ENCODE peak calls at places on chromosome 15, in six cellular contexts. O is neuronal stem cell, J is IMR-90, A is H1, W is H9, U is mesendoderm. P is an unnamed sample.

GRCh38 chr15:71115567-71116351 is 488 bp downstream of the THSD4 start:
- DNase-seq in U (peak), A (no peak), O (no peak), J (peak), W (peak), P (peak)

GRCh38 chr15:98648654-98649537 is 557 bp downstream of the IGF1R start:
- DNase-seq in W (no peak), J (peak), U (peak), A (no peak), O (peak), P (peak)

GRCh38 chr15:27725733-27726132 is 373.4 kb downstream of the OCA2 start:
- DNase-seq in W (no peak), U (no peak), J (no peak), O (no peak), A (no peak), P (no peak)

GRCh38 chr15:93035953-93036810 is 52.8 kb downstream of the RGMA start:
- DNase-seq in W (peak), O (no peak), U (peak), J (peak), A (no peak), P (peak)

GRCh38 chr15:23912191-23912590 is 225.1 kb upstream of the NDN start:
- DNase-seq in W (peak), U (peak), A (peak), O (peak), J (no peak), P (no peak)

GRCh38 chr15:27844018-27844666 is 255.0 kb downstream of the OCA2 start:
- DNase-seq in U (no peak), W (no peak), O (no peak), J (peak), A (no peak), P (peak)

GRCh38 chr15:92510163-92510882 is 116.6 kb downstream of the ST8SIA2 start:
- DNase-seq in J (no peak), U (peak), O (peak), W (peak), A (peak), P (no peak)

GRCh38 chr15:99708563-99708962 is 24.7 kb downstream of the LYSMD4 start:
- DNase-seq in U (peak), W (no peak), A (no peak), O (no peak), J (peak), P (peak)

GRCh38 chr15:56964182-56964581 is 45.7 kb downstream of the TCF12 start:
- DNase-seq in J (peak), W (no peak), O (no peak), A (no peak), U (peak), P (peak)

GRCh38 chr15:64288577-64288976 is 67.4 kb downstream of the CSNK1G1 start:
- DNase-seq in O (no peak), U (no peak), J (peak), W (no peak), A (no peak), P (peak)

GRCh38 chr15:34038404-34039179 is 412 bp downstream of the AVEN start:
- DNase-seq in W (peak), J (peak), O (peak), A (no peak), U (peak), P (peak)

GRCh38 chr15:64117759-64118487 is 22.1 kb downstream of the SNX1 start:
- DNase-seq in O (no peak), U (no peak), J (no peak), A (no peak), W (no peak), P (no peak)

GRCh38 chr15:99909914-99910313 is 176.7 kb upstream of the LYSMD4 start:
- DNase-seq in A (no peak), O (no peak), U (peak), W (peak), J (no peak), P (no peak)

GRCh38 chr15:75033809-75034208 is 10.4 kb downstream of the PPCDC start:
- DNase-seq in J (no peak), U (peak), W (no peak), O (no peak), A (no peak), P (no peak)

GRCh38 chr15:75038948-75039533 is 15.7 kb downstream of the PPCDC start:
- DNase-seq in O (no peak), A (no peak), U (no peak), W (no peak), J (no peak), P (no peak)

GRCh38 chr15:75036269-75036668 is 12.9 kb downstream of the PPCDC start:
- DNase-seq in J (no peak), O (no peak), A (peak), U (peak), W (peak), P (peak)

GRCh38 chr15:75034615-75035014 is 11.2 kb downstream of the PPCDC start:
- DNase-seq in O (no peak), J (no peak), A (no peak), U (no peak), W (no peak), P (no peak)

DNA sequence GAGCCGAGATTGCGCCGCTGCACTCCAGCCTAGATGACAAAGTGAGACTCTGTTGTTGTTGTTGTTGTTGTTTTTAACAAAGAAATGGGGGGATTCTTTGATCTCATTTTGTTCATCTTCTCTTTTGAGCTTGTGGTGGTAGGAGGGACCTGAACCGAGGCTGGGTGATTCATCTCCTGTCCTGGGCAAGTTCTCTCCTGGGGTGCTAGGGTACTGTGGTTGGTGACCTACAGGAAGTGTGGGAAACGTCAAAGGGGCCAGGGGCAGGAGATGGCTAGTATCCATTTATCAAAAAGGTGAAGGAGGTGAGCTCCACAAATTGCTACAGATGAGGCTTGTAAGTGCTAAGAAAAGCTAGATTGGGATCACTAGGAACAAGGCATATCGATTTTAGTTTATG is 14.3 kb downstream of the PPCDC start:
- DNase-seq in U (no peak), O (no peak), J (no peak), A (no peak), W (no peak), P (no peak)
- H2AK5ac ChIP-seq in U (no peak), O (no peak), J (no peak), A (no peak), W (no peak), P (no peak)

DNA sequence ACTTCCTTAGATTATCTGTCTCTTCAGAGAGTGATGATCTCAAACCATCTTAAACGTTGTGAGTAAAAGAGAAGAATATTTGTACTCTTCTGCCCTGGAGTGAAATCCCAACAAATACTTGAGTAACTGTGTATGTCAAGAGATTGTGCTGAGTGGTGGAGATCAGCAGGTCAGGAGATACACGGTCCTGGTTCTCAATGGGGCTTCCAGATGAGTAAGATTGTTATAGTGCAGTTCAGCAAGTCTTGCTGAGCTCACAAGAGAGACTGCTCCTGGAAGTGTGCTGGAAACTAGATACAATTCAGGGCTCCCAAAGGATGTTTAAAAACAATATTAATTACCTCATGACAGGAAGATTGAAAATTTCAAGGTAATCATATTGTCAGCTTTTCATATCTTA is 184.3 kb downstream of the AKAP13 start:
- DNase-seq in J (no peak), O (no peak), A (no peak), U (no peak), W (no peak), P (peak)
- H2AK5ac ChIP-seq in J (no peak), O (no peak), A (no peak), U (no peak), W (no peak), P (no peak)

GRCh38 chr15:101063891-101064794 is 145.0 kb downstream of the LRRK1 start:
- DNase-seq in J (no peak), O (no peak), W (peak), U (no peak), A (no peak), P (no peak)
- H2AK5ac ChIP-seq in J (no peak), O (peak), W (no peak), U (no peak), A (peak), P (no peak)

GRCh38 chr15:40334941-40335795 is 5.6 kb downstream of the CCDC9B start:
- DNase-seq in U (no peak), W (no peak), J (no peak), A (no peak), O (no peak), P (no peak)
- H2AK5ac ChIP-seq in U (no peak), W (no peak), J (peak), A (no peak), O (peak), P (peak)

GRCh38 chr15:72237286-72238224 is 6.6 kb upstream of the PKM start:
- DNase-seq in A (peak), W (peak), U (peak), J (peak), O (no peak), P (peak)
- H2AK5ac ChIP-seq in A (peak), W (no peak), U (peak), J (peak), O (no peak), P (peak)

DNA sequence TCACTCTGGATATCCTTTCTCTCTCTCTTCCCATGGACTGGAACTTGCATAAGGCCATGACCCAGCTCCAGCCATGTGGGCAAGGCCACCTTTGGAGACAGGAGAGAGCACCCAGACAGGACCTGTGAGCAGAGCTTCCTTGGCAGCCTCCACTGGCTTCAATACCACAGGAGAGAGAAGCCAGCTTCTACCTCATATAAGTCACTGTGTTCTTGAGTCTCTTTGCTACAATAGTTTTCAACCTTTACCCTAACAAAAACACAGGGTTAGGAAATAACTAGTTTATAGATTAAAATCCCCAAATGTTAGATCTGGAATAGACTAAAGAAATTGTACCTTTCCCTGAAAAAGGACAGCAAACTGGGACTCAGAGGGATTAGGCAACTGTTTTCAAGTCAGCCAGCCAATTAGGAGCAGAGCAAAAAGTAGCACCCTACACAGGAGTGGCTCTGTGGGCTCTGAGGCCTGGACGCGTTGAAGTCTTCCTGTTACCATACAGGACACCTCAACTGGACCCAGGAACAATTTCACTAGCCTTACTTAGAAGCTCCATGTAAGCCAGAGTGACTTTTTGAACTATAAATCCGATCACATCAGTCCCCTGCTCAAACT is 211.5 kb upstream of the ICE2 start:
- DNase-seq in O (no peak), U (no peak), J (no peak), A (no peak), W (no peak), P (no peak)
- H2AK5ac ChIP-seq in O (no peak), U (no peak), J (no peak), A (no peak), W (no peak), P (no peak)

GRCh38 chr15:77419836-77420609 is at the start of gene PEAK1:
- DNase-seq in W (peak), A (peak), J (peak), O (peak), U (peak), P (peak)
- H2AK5ac ChIP-seq in W (no peak), A (no peak), J (peak), O (no peak), U (no peak), P (no peak)

GRCh38 chr15:69824075-69824876 is 273.4 kb downstream of the TLE3 start:
- DNase-seq in J (no peak), W (no peak), O (no peak), A (no peak), U (no peak), P (no peak)

GRCh38 chr15:69825941-69826817 is 271.5 kb downstream of the TLE3 start:
- DNase-seq in U (peak), W (no peak), J (no peak), A (no peak), O (no peak), P (peak)

GRCh38 chr15:69820819-69821218 is 276.9 kb downstream of the TLE3 start:
- DNase-seq in J (peak), A (peak), U (peak), W (peak), O (peak), P (peak)

GRCh38 chr15:69824877-69825406 is 272.8 kb downstream of the TLE3 start:
- DNase-seq in O (no peak), U (no peak), W (no peak), J (no peak), A (no peak), P (no peak)

DNA sequence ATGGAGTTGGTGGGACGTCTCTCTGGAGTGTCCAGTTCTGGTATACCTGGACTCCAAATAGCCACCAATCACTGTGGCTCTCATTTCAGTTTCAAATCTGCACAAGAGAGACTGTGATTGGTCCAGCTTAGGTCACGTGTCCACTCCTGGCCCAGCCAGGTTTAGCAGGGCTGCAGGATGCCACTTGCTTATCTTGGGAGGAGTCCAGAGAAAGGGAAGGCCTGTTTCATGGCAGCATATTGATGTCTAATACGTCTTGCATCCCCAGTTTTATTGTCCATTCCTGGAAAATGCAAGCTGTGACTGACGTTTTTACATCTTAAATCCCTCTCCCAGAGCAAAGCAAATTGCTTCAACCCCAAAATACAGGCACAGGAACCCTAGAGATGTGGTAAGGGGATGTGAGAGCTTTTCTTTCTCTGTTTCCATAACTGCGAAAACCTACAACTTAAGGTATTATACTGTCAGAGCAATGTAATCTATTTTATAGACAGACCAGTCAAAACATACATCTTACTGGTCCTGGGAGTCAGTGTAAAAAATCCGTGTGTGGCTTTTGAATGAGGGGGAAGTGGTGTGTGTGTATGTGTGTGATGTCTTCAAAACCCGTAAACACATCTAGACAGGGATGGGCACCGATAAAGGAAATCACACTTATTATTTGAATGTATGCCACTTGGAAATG is 274.4 kb downstream of the TLE3 start:
- DNase-seq in A (no peak), U (peak), W (no peak), J (peak), O (no peak), P (no peak)
- H2AK5ac ChIP-seq in A (no peak), U (no peak), W (no peak), J (no peak), O (no peak), P (no peak)

GRCh38 chr15:30992073-30992363 is 590 bp upstream of the MTMR10 start:
- DNase-seq in U (no peak), A (no peak), W (no peak), O (no peak), J (no peak), P (no peak)

GRCh38 chr15:30990451-30991300 is 752 bp downstream of the MTMR10 start:
- DNase-seq in O (no peak), J (peak), U (no peak), A (no peak), W (no peak), P (peak)

GRCh38 chr15:30990036-30990435 is 1.4 kb downstream of the MTMR10 start:
- DNase-seq in O (no peak), A (no peak), U (peak), W (no peak), J (no peak), P (peak)

GRCh38 chr15:30992465-30992864 is 1.0 kb upstream of the MTMR10 start:
- DNase-seq in W (peak), J (no peak), A (no peak), O (no peak), U (peak), P (no peak)

GRCh38 chr15:30991301-30992072 is at the start of gene MTMR10:
- DNase-seq in A (peak), W (peak), O (peak), J (peak), U (peak), P (peak)
- H2AK5ac ChIP-seq in A (no peak), W (no peak), O (no peak), J (peak), U (no peak), P (peak)

P was measured in mesenchymal stem cell.